ENCODE peak calls at places on chromosomes 2 and 18, in five cellular contexts. Q is suprapubic skin, C is IMR-90, N is K562, Y is adrenal gland. Z is an unnamed sample.

GRCh38 chr2:1639086-1639858 is 105.0 kb downstream of the PXDN start:
- DNase-seq in Q (peak), C (no peak), N (no peak), Y (no peak), Z (no peak)

GRCh38 chr18:52615321-52615720 is 275.3 kb downstream of the DCC start:
- DNase-seq in Q (no peak), Y (no peak), C (no peak), N (no peak), Z (no peak)

GRCh38 chr2:202113571-202114142 is 40.6 kb downstream of the KIAA2012 start:
- DNase-seq in Q (no peak), N (no peak), Y (no peak), C (peak), Z (no peak)

GRCh38 chr2:36530983-36531354 is 67.0 kb downstream of the FEZ2 start:
- DNase-seq in N (no peak), Y (no peak), C (peak), Q (no peak), Z (no peak)

GRCh38 chr2:10278029-10278762 is 24.5 kb upstream of the HPCAL1 start:
- DNase-seq in Y (peak), C (peak), Q (no peak), N (peak), Z (peak)

GRCh38 chr2:130337735-130338325 is 4.9 kb upstream of the IMP4 start:
- DNase-seq in Y (no peak), C (peak), N (peak), Q (no peak), Z (peak)

GRCh38 chr2:96175951-96176350 is 30.7 kb upstream of the DUSP2 start:
- DNase-seq in C (peak), N (no peak), Y (peak), Q (no peak), Z (no peak)

GRCh38 chr2:109135572-109136185 is 6.7 kb downstream of the SH3RF3 start:
- DNase-seq in Y (peak), C (no peak), N (no peak), Q (no peak), Z (no peak)

GRCh38 chr2:42693688-42694479 is 70.1 kb downstream of the OXER1 start:
- DNase-seq in Q (no peak), C (no peak), N (no peak), Y (no peak), Z (no peak)

GRCh38 chr2:20614201-20615045 is 36.5 kb downstream of the HS1BP3 start:
- DNase-seq in Y (peak), N (no peak), C (no peak), Q (peak), Z (no peak)

GRCh38 chr2:37323770-37324535 is 680 bp downstream of the PRKD3 start:
- DNase-seq in Q (peak), N (peak), C (peak), Y (peak), Z (peak)

GRCh38 chr18:36281941-36282340 is 15.6 kb upstream of the FHOD3 start:
- DNase-seq in C (no peak), Q (no peak), N (no peak), Y (no peak), Z (no peak)

GRCh38 chr2:207318071-207318683 is 152.4 kb upstream of the KLF7 start:
- DNase-seq in C (no peak), N (no peak), Q (no peak), Y (no peak), Z (no peak)

GRCh38 chr2:144511222-144511855 is 8.6 kb downstream of the ZEB2 start:
- DNase-seq in Y (no peak), C (no peak), Q (no peak), N (no peak), Z (no peak)

GRCh38 chr2:55013936-55014335 is 36.3 kb downstream of the RTN4 start:
- DNase-seq in Y (no peak), N (no peak), C (no peak), Q (no peak), Z (no peak)

GRCh38 chr2:227890495-227891079 is 19.2 kb downstream of the DAW1 start:
- DNase-seq in N (peak), C (peak), Q (no peak), Y (no peak), Z (no peak)

GRCh38 chr2:147398301-147398700 is 446.5 kb upstream of the ACVR2A start:
- DNase-seq in C (no peak), Y (no peak), N (no peak), Q (no peak), Z (no peak)

GRCh38 chr2:216776076-216776726 is 80.9 kb upstream of the IGFBP5 start:
- DNase-seq in C (no peak), Q (no peak), N (peak), Y (no peak), Z (no peak)

GRCh38 chr2:46329803-46330775 is 32.9 kb downstream of the EPAS1 start:
- DNase-seq in C (peak), N (no peak), Q (no peak), Y (no peak), Z (no peak)

GRCh38 chr18:74251297-74252031 is 40.3 kb downstream of the CYB5A start:
- DNase-seq in Q (no peak), N (no peak), Y (peak), C (peak), Z (no peak)

GRCh38 chr2:8414946-8415869 is 266.6 kb upstream of the ID2 start:
- DNase-seq in C (no peak), Y (no peak), Q (no peak), N (no peak), Z (no peak)

GRCh38 chr18:21309248-21309647 is 67.2 kb downstream of the GREB1L start:
- DNase-seq in N (no peak), Q (no peak), Y (no peak), C (no peak), Z (no peak)

GRCh38 chr2:18922276-18922675 is 332.9 kb upstream of the NT5C1B start:
- DNase-seq in N (no peak), Q (no peak), C (peak), Y (no peak), Z (no peak)

GRCh38 chr2:24199968-24200590 is 25.2 kb downstream of the FAM228A start:
- DNase-seq in Q (no peak), N (no peak), C (no peak), Y (no peak), Z (no peak)

GRCh38 chr2:50014168-50014567 is 859.9 kb upstream of the FSHR start:
- DNase-seq in Y (no peak), Q (no peak), N (no peak), C (no peak), Z (no peak)

GRCh38 chr2:84486436-84487115 is 27.5 kb upstream of the SUCLG1 start:
- DNase-seq in Y (no peak), N (no peak), Q (no peak), C (peak), Z (no peak)

GRCh38 chr2:100707016-100707947 is 112.7 kb upstream of the NPAS2 start:
- DNase-seq in Q (no peak), Y (no peak), N (no peak), C (no peak), Z (no peak)

GRCh38 chr2:33791625-33792024 is 192.5 kb upstream of the FAM98A start:
- DNase-seq in Y (no peak), N (no peak), Q (no peak), C (peak), Z (no peak)

GRCh38 chr2:101124684-101125366 is 26.4 kb downstream of the TBC1D8 start:
- DNase-seq in Q (peak), N (no peak), C (peak), Y (peak), Z (peak)

GRCh38 chr2:191318729-191319078 is 73.5 kb downstream of the MYO1B start:
- DNase-seq in C (peak), Q (no peak), Y (no peak), N (no peak), Z (no peak)

GRCh38 chr2:47299555-47299954 is 103.4 kb upstream of the MSH2 start:
- DNase-seq in C (peak), Y (no peak), N (peak), Q (no peak), Z (no peak)

GRCh38 chr2:46298522-46299351 is 1.5 kb downstream of the EPAS1 start:
- DNase-seq in Y (peak), N (peak), C (peak), Q (peak), Z (peak)

GRCh38 chr2:51782874-51783765 is 751.2 kb upstream of the NRXN1 start:
- DNase-seq in Y (no peak), N (no peak), Q (no peak), C (peak), Z (no peak)

GRCh38 chr18:741931-742512 is 29.6 kb upstream of the ENOSF1 start:
- DNase-seq in Y (no peak), C (peak), Q (no peak), N (peak), Z (no peak)

DNA sequence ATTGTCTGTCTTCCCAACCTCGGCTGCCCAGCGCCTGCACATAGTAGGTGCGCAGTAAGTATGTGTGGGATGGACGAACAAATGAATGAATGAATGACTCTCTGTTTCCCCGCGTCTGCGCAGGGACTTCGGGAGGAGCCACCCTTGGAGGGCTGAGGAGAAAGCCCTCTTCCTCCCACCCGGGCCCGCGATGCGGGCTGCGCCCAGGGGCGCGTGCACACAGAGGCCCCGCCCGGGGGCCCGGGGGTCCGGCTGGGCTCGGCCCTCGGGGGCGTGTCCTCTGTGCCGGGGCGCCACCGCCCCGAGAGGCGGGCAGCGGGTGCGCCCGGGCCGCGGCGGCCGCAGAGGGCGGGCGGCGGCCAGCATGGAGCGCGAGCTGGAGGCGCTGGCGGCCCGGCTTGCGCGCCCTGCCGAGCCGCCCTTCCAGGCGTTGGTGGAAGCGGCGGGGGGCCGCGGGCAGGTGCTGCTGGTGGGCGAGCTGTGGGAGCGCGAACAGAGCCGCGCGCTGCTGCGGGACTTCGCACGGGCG is at the start of gene C2orf72:
- DNase-seq in C (no peak), N (no peak), Q (no peak), Y (no peak), Z (peak)
- TF ChIP-seq POLR2A in C (no peak), N (no peak), Q (no peak), Y (no peak), Z (no peak)

GRCh38 chr2:238287702-238288649 is at the start of gene PER2:
- DNase-seq in Y (peak), N (peak), C (peak), Q (peak), Z (peak)
- TF ChIP-seq CTCF in Y (no peak), N (peak), C (no peak), Q (no peak), Z (no peak)

GRCh38 chr2:173056705-173057368 is 18.8 kb upstream of the MAP3K20 start:
- DNase-seq in N (no peak), Q (no peak), C (no peak), Y (no peak), Z (no peak)
- TF ChIP-seq POLR2A in N (no peak), Q (no peak), C (no peak), Y (no peak), Z (no peak)

GRCh38 chr2:171957061-171957460 is 34.8 kb downstream of the HAT1 start:
- DNase-seq in Q (no peak), Y (no peak), C (no peak), N (no peak), Z (no peak)
- TF ChIP-seq CTCF in Q (no peak), Y (no peak), C (no peak), N (peak), Z (no peak)

DNA sequence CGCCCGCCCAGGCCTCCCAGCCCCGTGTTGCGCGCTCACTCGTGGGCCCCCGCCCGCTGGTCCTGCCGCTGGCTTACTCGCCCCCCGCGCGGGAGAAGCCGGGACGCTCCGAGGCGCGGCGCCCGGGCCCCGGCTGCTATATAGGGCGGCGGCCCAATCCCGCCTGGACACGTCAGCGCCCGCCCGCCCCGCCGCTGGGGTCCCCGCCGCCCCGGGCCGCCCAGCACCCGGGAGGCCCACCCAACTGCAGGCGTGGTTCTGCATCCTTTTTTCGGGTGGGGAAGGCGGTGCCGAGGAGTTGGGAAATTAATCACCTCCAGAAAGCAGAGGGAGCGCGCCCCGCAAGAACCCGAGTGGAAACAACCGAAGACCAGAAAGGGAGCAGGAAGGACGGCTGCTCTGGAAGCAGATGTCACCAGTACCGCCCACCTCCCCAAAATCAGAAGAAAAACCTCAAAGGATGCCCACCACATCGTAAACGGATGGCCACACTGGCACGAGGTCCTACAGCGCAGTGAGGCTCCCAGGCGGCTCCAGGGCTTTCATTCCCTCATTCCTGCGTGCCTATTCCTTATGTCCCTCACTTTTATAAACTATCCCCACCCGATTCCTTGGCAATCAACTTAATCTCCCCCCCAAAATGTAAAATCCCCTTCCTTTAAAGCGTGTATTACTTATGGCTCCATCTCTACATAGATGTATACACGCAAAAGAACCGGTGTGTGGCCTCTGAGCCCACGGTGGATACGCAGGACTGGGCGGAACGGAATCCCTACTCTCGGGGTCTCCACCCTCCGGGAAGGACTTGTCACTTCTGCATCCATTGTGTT is 42.5 kb downstream of the HDLBP start:
- DNase-seq in C (peak), Y (peak), Q (peak), N (no peak), Z (peak)
- TF ChIP-seq POLR2A in C (peak), Y (no peak), Q (peak), N (no peak), Z (no peak)

GRCh38 chr2:79741044-79741443 is 228.2 kb downstream of the CTNNA2 start:
- DNase-seq in C (no peak), N (no peak), Y (no peak), Q (no peak), Z (no peak)
- TF ChIP-seq CTCF in C (no peak), N (no peak), Y (no peak), Q (no peak), Z (no peak)

DNA sequence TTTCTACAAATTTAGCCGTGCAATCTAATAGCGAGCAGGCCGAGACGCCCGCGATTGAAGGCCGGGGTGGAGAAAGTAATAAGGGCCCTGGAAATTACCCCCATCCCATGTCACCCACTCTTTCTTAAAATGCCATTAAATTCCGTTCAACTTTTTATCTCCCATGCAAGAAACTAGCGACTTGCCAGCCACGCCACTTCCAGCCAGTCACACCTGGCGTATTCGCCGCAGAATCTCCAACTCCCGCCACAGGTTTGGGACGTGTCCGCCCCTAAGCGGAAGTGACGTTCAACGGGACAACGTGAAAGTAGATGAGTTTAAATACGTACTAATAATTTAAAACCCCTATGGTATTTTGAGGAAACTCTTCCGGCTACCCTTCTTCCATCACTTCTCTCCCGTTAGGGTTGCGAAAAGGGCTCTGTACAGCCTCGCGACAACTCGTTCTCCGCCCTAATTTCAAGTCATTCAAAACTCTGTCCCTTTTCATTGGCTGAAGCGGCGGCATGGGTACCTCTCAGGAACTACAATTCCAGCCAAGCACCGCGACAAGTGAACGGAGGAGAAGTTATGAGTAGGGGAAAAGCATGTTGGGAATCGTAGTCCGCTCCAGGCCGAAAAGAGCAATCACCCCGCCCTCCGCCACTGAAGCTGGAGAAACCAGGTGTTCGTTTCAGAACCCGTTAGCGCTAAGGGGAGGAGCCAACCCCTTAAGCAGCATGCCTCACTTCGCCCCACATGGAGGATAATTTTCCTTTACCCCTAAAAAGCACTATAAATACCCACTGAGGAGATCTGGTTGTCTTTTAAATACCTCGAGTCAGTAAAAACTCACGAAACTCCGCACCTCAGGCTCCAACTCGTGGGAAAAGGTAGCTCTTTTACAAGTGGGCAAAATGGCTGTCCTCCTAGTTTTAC is at the start of gene ZRANB3:
- DNase-seq in Y (peak), C (peak), N (peak), Q (peak), Z (peak)
- TF ChIP-seq POLR2A in Y (no peak), C (peak), N (peak), Q (no peak), Z (no peak)

GRCh38 chr2:6772366-6772710 is 93.4 kb downstream of the CMPK2 start:
- DNase-seq in N (no peak), C (peak), Q (no peak), Y (no peak), Z (no peak)

GRCh38 chr2:6771539-6772365 is 94.0 kb downstream of the CMPK2 start:
- DNase-seq in C (no peak), Q (no peak), Y (no peak), N (no peak), Z (no peak)

GRCh38 chr2:6773007-6773693 is 92.6 kb downstream of the CMPK2 start:
- DNase-seq in Q (no peak), Y (peak), C (peak), N (peak), Z (no peak)

GRCh38 chr2:6776125-6776524 is 89.6 kb downstream of the CMPK2 start:
- DNase-seq in N (no peak), C (no peak), Q (no peak), Y (no peak), Z (no peak)

DNA sequence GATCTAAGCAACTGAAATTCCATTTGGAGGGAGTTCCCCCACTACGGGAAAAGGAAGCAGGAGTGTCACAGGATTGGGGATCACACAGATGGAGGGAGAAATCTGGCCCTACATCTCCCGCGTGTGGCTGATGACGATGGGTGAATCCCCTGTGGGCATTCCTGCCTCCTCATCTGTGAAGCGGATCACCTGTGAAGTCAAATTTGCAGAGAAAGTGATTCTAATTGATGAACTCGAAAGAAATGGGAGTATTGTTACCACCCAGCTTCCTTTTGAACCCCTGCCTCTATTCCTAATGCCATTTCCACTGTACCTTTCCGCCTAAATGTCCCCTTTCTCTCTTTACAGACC is 92.0 kb downstream of the CMPK2 start:
- DNase-seq in N (no peak), C (no peak), Q (no peak), Y (no peak), Z (no peak)
- TF ChIP-seq CTCF in N (no peak), C (no peak), Q (no peak), Y (no peak), Z (no peak)

Z was measured in lower leg skin.